ENCODE peak calls at places on chromosomes 7 and 10, in seven cellular contexts. Q is brain microvascular endothelial cell, R is uterus, A is AG10803, B is coronary artery, X is keratinocyte, V is fibroblast of mammary gland. N is an unnamed sample.

GRCh38 chr10:3811331-3811870 is 26.4 kb upstream of the KLF6 start:
- DNase-seq in A (peak), X (no peak), V (peak), R (no peak), B (no peak), Q (peak), N (peak)

GRCh38 chr7:22093003-22093402 is 147.3 kb upstream of the CDCA7L start:
- DNase-seq in Q (peak), R (no peak), X (no peak), A (peak), B (peak), V (no peak), N (no peak)

GRCh38 chr7:17532861-17533404 is 234.5 kb downstream of the AHR start:
- DNase-seq in A (peak), V (peak), B (no peak), R (no peak), Q (peak), X (peak), N (peak)

GRCh38 chr7:131493081-131493480 is 63.3 kb downstream of the PODXL start:
- DNase-seq in Q (no peak), B (no peak), A (no peak), X (no peak), V (no peak), R (no peak), N (no peak)

GRCh38 chr10:35898722-35899485 is 256.8 kb upstream of the FZD8 start:
- DNase-seq in V (no peak), A (no peak), Q (no peak), X (no peak), R (no peak), B (no peak), N (no peak)

GRCh38 chr10:127563718-127564553 is 14.8 kb downstream of the NPS start:
- DNase-seq in X (no peak), A (no peak), B (no peak), R (no peak), V (peak), Q (no peak), N (no peak)

GRCh38 chr7:101009629-101010028 is 10.3 kb upstream of the MUC17 start:
- DNase-seq in Q (no peak), A (no peak), R (no peak), B (no peak), V (no peak), X (no peak), N (no peak)

GRCh38 chr10:125002423-125003145 is 60.7 kb downstream of the ZRANB1 start:
- DNase-seq in V (no peak), B (peak), R (peak), X (no peak), A (no peak), Q (no peak), N (no peak)

GRCh38 chr10:43133196-43133808 is 4.9 kb upstream of the CSGALNACT2 start:
- DNase-seq in B (no peak), Q (no peak), R (no peak), A (no peak), X (no peak), V (no peak), N (no peak)

GRCh38 chr7:64046041-64046389 is 781 bp downstream of the ZNF727 start:
- DNase-seq in R (no peak), B (no peak), Q (no peak), X (no peak), V (no peak), A (no peak), N (no peak)

GRCh38 chr7:132739271-132739955 is 163.1 kb upstream of the PLXNA4 start:
- DNase-seq in V (peak), B (no peak), A (peak), Q (peak), X (no peak), R (peak), N (peak)

GRCh38 chr10:79460687-79461086 is 15.3 kb upstream of the ZCCHC24 start:
- DNase-seq in A (no peak), X (no peak), Q (no peak), B (no peak), V (no peak), R (no peak), N (no peak)

DNA sequence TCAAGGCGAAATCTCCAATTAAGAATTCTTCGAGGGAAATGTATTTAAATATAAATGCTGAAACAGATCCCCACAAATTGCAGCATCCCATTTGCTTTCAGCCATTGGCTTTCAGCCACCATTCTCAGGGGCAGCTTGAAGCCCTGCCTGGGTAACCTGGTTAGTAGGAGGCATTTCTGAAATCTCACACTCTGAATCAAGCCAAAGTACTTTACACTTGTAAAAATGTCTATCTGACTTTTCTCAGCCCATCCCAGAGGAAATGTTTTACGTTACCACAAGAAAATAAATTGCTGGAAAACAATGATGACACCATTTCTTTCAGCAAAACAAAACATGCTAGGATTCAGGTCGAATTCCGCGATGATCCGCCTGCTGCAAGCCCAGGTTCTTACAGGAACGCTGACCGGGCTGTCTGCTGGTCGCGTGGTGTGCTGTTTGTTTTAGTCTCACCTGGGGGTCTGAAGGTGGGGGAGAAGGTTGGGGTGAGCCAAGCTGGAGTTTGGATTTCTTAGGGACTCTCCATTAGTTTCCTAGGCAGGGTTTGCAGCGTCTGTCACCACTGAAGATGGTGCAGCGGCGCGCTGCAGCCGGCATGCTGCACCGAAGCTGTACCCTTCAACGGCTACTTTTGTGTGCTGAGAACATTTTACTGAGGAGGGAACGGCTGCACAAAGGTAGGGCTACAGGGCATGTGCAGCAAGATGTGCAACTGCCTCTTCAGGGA is 48.8 kb downstream of the GCC1 start:
- DNase-seq in V (no peak), R (no peak), Q (no peak), B (no peak), X (no peak), A (no peak), N (no peak)
- H3K4me3 ChIP-seq in V (no peak), R (no peak), Q (peak), B (peak), X (peak), A (peak), N (no peak)

GRCh38 chr7:154698726-154699291 is 304.1 kb downstream of the PAXIP1 start:
- DNase-seq in A (no peak), X (no peak), V (no peak), B (no peak), R (no peak), Q (no peak), N (no peak)
- TF ChIP-seq CTCF in A (no peak), X (peak), V (peak), B (no peak), R (no peak), Q (peak), N (no peak)

GRCh38 chr10:33330543-33331019 is 3.9 kb downstream of the NRP1 start:
- DNase-seq in X (peak), Q (peak), R (peak), B (peak), A (peak), V (peak), N (peak)
- H3K4me3 ChIP-seq in X (peak), Q (peak), R (peak), B (peak), A (peak), V (peak), N (peak)

GRCh38 chr10:102117391-102118159 is 2.6 kb downstream of the LDB1 start:
- DNase-seq in X (peak), B (peak), A (peak), V (peak), Q (no peak), R (peak), N (peak)
- TF ChIP-seq CTCF in X (peak), B (no peak), A (peak), V (peak), Q (peak), R (no peak), N (peak)

DNA sequence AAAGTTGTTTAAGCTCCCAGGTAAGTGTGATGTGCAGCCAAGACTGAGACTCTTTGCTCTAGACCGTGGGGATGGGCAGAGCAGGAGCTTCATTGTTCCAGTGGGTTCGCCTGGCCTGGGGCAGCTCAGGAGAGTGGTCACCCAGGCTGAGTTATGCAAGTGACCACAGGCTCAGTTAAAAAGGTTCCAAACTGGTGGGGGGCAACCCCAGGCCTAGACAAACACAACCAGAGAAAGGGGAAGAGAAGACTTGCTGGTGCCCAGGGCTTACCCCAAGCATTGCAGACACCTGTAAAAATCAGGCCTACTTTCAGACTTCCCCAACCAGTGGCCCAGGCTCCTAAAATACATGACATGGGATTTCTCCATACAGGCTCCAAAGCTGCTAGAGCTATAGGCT is 21.6 kb downstream of the CREB3L2 start:
- DNase-seq in B (no peak), R (no peak), V (no peak), A (no peak), Q (no peak), X (no peak), N (no peak)
- H3K4me3 ChIP-seq in B (peak), R (no peak), V (no peak), A (no peak), Q (no peak), X (no peak), N (no peak)

DNA sequence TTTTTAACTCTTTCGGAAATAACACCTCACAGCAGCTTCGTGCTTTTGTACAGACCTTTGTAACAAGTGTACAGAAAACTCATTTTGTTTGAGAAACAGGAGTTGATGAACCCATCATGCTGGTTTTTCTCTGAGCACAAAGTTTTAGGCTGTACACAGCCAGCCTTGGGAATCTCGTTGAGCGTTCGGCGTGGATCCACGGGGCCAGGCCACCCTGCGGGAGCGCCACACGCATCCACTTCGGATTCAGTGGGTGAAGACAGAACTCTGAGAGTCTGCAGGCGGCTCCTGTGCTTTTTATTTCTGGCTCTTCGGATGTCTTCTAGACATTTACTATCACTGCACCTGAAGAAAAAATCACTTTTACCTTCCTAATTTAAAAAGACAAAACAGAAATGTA is 131.2 kb downstream of the SMURF1 start:
- DNase-seq in Q (no peak), X (no peak), B (no peak), A (no peak), R (no peak), V (no peak), N (no peak)
- TF ChIP-seq CTCF in Q (no peak), X (no peak), B (no peak), A (no peak), R (no peak), V (no peak), N (no peak)

GRCh38 chr7:102149416-102149815 is 137.3 kb upstream of the SH2B2 start:
- DNase-seq in B (no peak), A (no peak), V (no peak), R (no peak), Q (no peak), X (no peak), N (no peak)

GRCh38 chr7:102150266-102150665 is 136.4 kb upstream of the SH2B2 start:
- DNase-seq in B (no peak), V (no peak), X (no peak), R (no peak), Q (no peak), A (no peak), N (no peak)

GRCh38 chr7:102146122-102146521 is 140.5 kb upstream of the SH2B2 start:
- DNase-seq in X (no peak), Q (no peak), B (no peak), V (no peak), R (no peak), A (no peak), N (peak)

GRCh38 chr7:102146989-102147388 is 139.7 kb upstream of the SH2B2 start:
- DNase-seq in R (peak), V (peak), A (no peak), X (no peak), B (no peak), Q (no peak), N (no peak)

GRCh38 chr7:102148799-102149198 is 137.9 kb upstream of the SH2B2 start:
- DNase-seq in V (no peak), X (no peak), B (no peak), A (no peak), Q (no peak), R (no peak), N (no peak)
- H3K4me3 ChIP-seq in V (no peak), X (no peak), B (no peak), A (no peak), Q (no peak), R (no peak), N (no peak)

N was measured in foreskin fibroblast.